ENCODE peak calls at places on chromosome 19, in eight cellular contexts. F is IMR-90, Z is omental fat pad, R is pancreas, Q is tibial nerve, B is endothelial cell, G is AG09309, U is GM04504. S is an unnamed sample.

GRCh38 chr19:2461751-2462634 is 5.2 kb upstream of the LMNB2 start:
- DNase-seq in F (peak), Z (no peak), R (peak), Q (no peak), B (peak), G (no peak), U (no peak), S (peak)

GRCh38 chr19:45079063-45079910 is at the start of gene GEMIN7:
- DNase-seq in F (peak), Z (no peak), R (peak), Q (peak), B (peak), G (no peak), U (no peak), S (peak)

GRCh38 chr19:7917292-7918061 is 2.7 kb upstream of the SNAPC2 start:
- DNase-seq in F (peak), Z (no peak), R (peak), Q (no peak), B (peak), G (no peak), U (no peak), S (peak)

GRCh38 chr19:40341601-40342482 is 6.4 kb downstream of the C19orf47 start:
- DNase-seq in F (no peak), Z (no peak), R (no peak), Q (no peak), B (no peak), G (no peak), U (no peak), S (peak)

GRCh38 chr19:15508035-15508710 is at the start of gene CYP4F22:
- DNase-seq in F (no peak), Z (no peak), R (no peak), Q (no peak), B (no peak), G (no peak), U (no peak), S (no peak)

GRCh38 chr19:50490411-50490811 is 13.8 kb upstream of the GARIN5A start:
- DNase-seq in F (no peak), Z (no peak), R (no peak), Q (no peak), B (no peak), G (no peak), U (no peak), S (no peak)

GRCh38 chr19:58516964-58517833 is 2.4 kb downstream of the ZBTB45 start:
- DNase-seq in F (no peak), Z (no peak), R (no peak), Q (no peak), B (no peak), G (no peak), U (no peak), S (no peak)

GRCh38 chr19:49744946-49745381 is 18.1 kb downstream of the TSKS start:
- DNase-seq in F (no peak), Z (no peak), R (no peak), Q (no peak), B (no peak), G (no peak), U (no peak), S (no peak)

GRCh38 chr19:4811328-4812131 is 20.0 kb downstream of the TICAM1 start:
- DNase-seq in F (peak), Z (peak), R (peak), Q (peak), B (peak), G (no peak), U (no peak), S (peak)

GRCh38 chr19:43432866-43433673 is 18.4 kb downstream of the TEX101 start:
- DNase-seq in F (peak), Z (peak), R (peak), Q (no peak), B (peak), G (no peak), U (peak), S (peak)

GRCh38 chr19:12833747-12834417 is 497 bp downstream of the RTBDN start:
- DNase-seq in F (no peak), Z (no peak), R (no peak), Q (no peak), B (no peak), G (no peak), U (no peak), S (no peak)

GRCh38 chr19:38673030-38673429 is 25.6 kb downstream of the ACTN4 start:
- DNase-seq in F (no peak), Z (no peak), R (no peak), Q (no peak), B (no peak), G (no peak), U (no peak), S (no peak)

GRCh38 chr19:916645-917322 is 349 bp upstream of the KISS1R start:
- DNase-seq in F (no peak), Z (no peak), R (no peak), Q (no peak), B (no peak), G (no peak), U (no peak), S (no peak)

GRCh38 chr19:41939861-41940442 is 11.7 kb upstream of the ERFL start:
- DNase-seq in F (no peak), Z (no peak), R (no peak), Q (no peak), B (no peak), G (no peak), U (no peak), S (no peak)

GRCh38 chr19:4183967-4184717 is 1.7 kb downstream of the ANKRD24 start:
- DNase-seq in F (no peak), Z (no peak), R (no peak), Q (no peak), B (no peak), G (no peak), U (no peak), S (peak)

GRCh38 chr19:40639638-40639982 is 38.4 kb downstream of the LTBP4 start:
- DNase-seq in F (no peak), Z (no peak), R (no peak), Q (no peak), B (no peak), G (no peak), U (no peak), S (no peak)